ENCODE peak calls at places on chromosomes 2 and 18, in seven cellular contexts. J, M, C, G, N, Z and P are unnamed samples.

GRCh38 chr2:207879536-207879935 is 109.8 kb upstream of the FZD5 start:
- DNase-seq in M (peak; percentile 19), G (no peak), C (no peak), Z (peak; percentile 58), J (no peak), N (no peak), P (no peak)

GRCh38 chr2:200028998-200029397 is 73.6 kb downstream of the MAIP1 start:
- DNase-seq in M (no peak), Z (no peak), N (no peak), J (no peak), C (no peak), G (peak; percentile 80), P (no peak)

GRCh38 chr2:33166287-33166881 is 219.6 kb downstream of the LTBP1 start:
- DNase-seq in M (no peak), J (no peak), G (no peak), C (peak; percentile 72), Z (peak; percentile 75), N (no peak), P (no peak)

GRCh38 chr2:121205321-121205942 is 79.6 kb downstream of the TFCP2L1 start:
- DNase-seq in Z (peak; percentile 12), J (no peak), M (peak; percentile 53), C (no peak), N (no peak), G (peak; percentile 58), P (no peak)

GRCh38 chr2:1770566-1771380 is 26.5 kb upstream of the PXDN start:
- DNase-seq in M (no peak), G (no peak), N (no peak), Z (no peak), C (no peak), J (no peak), P (no peak)

GRCh38 chr2:159960413-159960812 is 102.0 kb downstream of the PLA2R1 start:
- DNase-seq in J (no peak), C (no peak), Z (peak; percentile 86), N (no peak), M (peak; percentile 74), G (peak; percentile 63), P (no peak)

GRCh38 chr2:239639366-239640185 is 238.8 kb upstream of the HDAC4 start:
- DNase-seq in C (no peak), G (no peak), M (no peak), N (no peak), J (no peak), Z (no peak), P (no peak)

GRCh38 chr2:151289972-151290335 is 486 bp upstream of the NMI start:
- DNase-seq in G (no peak), Z (peak; percentile 89), M (peak; percentile 79), N (no peak), J (no peak), C (no peak), P (peak; percentile 52)

GRCh38 chr2:234952270-234953115 is 676 bp downstream of the SH3BP4 start:
- DNase-seq in Z (peak; percentile 50), J (no peak), M (peak; percentile 47), N (no peak), C (no peak), G (no peak), P (no peak)

GRCh38 chr2:60766283-60766682 is 10.2 kb downstream of the PAPOLG start:
- DNase-seq in C (no peak), M (no peak), G (no peak), N (no peak), Z (no peak), J (no peak), P (no peak)

GRCh38 chr2:144519934-144520717 is at the start of gene ZEB2:
- DNase-seq in Z (peak; percentile 92), M (peak; percentile 50), C (peak; percentile 91), J (no peak), G (peak; percentile 81), N (peak; percentile 81), P (peak; percentile 84)

GRCh38 chr18:37476182-37476581 is 89.4 kb downstream of the CELF4 start:
- DNase-seq in G (no peak), Z (peak; percentile 54), N (peak; percentile 35), J (no peak), C (no peak), M (peak; percentile 6), P (peak; percentile 61)

GRCh38 chr2:71223767-71224333 is 3.1 kb downstream of the PAIP2B start:
- DNase-seq in C (peak; percentile 9), J (no peak), G (no peak), Z (peak; percentile 63), N (peak; percentile 81), M (peak; percentile 74), P (peak; percentile 14)

GRCh38 chr2:207967121-207967520 is 58.2 kb downstream of the PLEKHM3 start:
- DNase-seq in M (no peak), C (no peak), G (no peak), N (no peak), J (no peak), Z (no peak), P (no peak)

GRCh38 chr2:150689600-150689999 is 202.1 kb upstream of the RND3 start:
- DNase-seq in C (no peak), Z (no peak), N (no peak), M (no peak), J (no peak), G (no peak), P (no peak)

GRCh38 chr2:14554829-14555580 is 77.5 kb upstream of the LRATD1 start:
- DNase-seq in G (no peak), N (no peak), M (peak; percentile 12), C (no peak), J (no peak), Z (no peak), P (no peak)

GRCh38 chr2:14558382-14558919 is 74.1 kb upstream of the LRATD1 start:
- DNase-seq in G (no peak), M (no peak), C (no peak), Z (no peak), N (no peak), J (no peak), P (no peak)

GRCh38 chr2:14557921-14558320 is 74.6 kb upstream of the LRATD1 start:
- DNase-seq in M (no peak), G (no peak), J (no peak), N (no peak), Z (no peak), C (no peak), P (no peak)

GRCh38 chr2:14560686-14561085 is 71.8 kb upstream of the LRATD1 start:
- DNase-seq in C (no peak), M (no peak), Z (no peak), G (no peak), J (no peak), N (no peak), P (no peak)

GRCh38 chr2:14557111-14557510 is 75.4 kb upstream of the LRATD1 start:
- DNase-seq in C (no peak), Z (no peak), M (no peak), J (no peak), G (no peak), N (no peak), P (no peak)
- H3K4me3 ChIP-seq in C (no peak overlapping the region), Z (no peak overlapping the region), M (no peak overlapping the region), J (no peak overlapping the region), G (no peak overlapping the region), N (no peak overlapping the region), P (no peak overlapping the region)

GRCh38 chr2:75006041-75006440 is 47.6 kb downstream of the POLE4 start:
- DNase-seq in Z (no peak), J (no peak), N (no peak), G (no peak), M (no peak), C (no peak), P (no peak)

GRCh38 chr2:75003276-75003675 is 44.8 kb downstream of the POLE4 start:
- DNase-seq in J (no peak), G (no peak), N (no peak), Z (no peak), C (no peak), M (no peak), P (no peak)

GRCh38 chr2:75002007-75002406 is 43.6 kb downstream of the POLE4 start:
- DNase-seq in N (no peak), J (no peak), G (no peak), Z (peak; percentile 2), M (no peak), C (no peak), P (no peak)

GRCh38 chr2:75007061-75007460 is 48.6 kb downstream of the POLE4 start:
- DNase-seq in J (no peak), M (no peak), Z (no peak), C (no peak), G (no peak), N (no peak), P (no peak)

GRCh38 chr2:75003773-75004172 is 45.3 kb downstream of the POLE4 start:
- DNase-seq in Z (peak; percentile 13), J (no peak), G (no peak), N (no peak), C (no peak), M (no peak), P (no peak)
- H3K4me3 ChIP-seq in Z (no peak overlapping the region), J (no peak overlapping the region), G (no peak overlapping the region), N (no peak overlapping the region), C (no peak overlapping the region), M (no peak overlapping the region), P (no peak overlapping the region)

GRCh38 chr18:39799010-39799409 is 2156.0 kb upstream of the PIK3C3 start:
- DNase-seq in J (no peak), C (no peak), G (no peak), M (peak; percentile 16), N (no peak), Z (peak; percentile 53), P (no peak)
- H3K4me3 ChIP-seq in J (peak overlapping the region; percentile 38), C (peak overlapping the region; percentile 58), G (peak overlapping the region; percentile 64), M (peak overlapping the region; percentile 86), N (no peak overlapping the region), Z (peak overlapping the region; percentile 89), P (peak overlapping the region; percentile 52)

GRCh38 chr2:3462493-3463104 is 56.7 kb downstream of the ADI1 start:
- DNase-seq in J (no peak), N (peak; percentile 48), C (no peak), M (no peak), Z (no peak), G (no peak), P (no peak)
- H3K4me3 ChIP-seq in J (no peak overlapping the region), N (no peak overlapping the region), C (no peak overlapping the region), M (no peak overlapping the region), Z (no peak overlapping the region), G (no peak overlapping the region), P (no peak overlapping the region)